ENCODE peak calls at places on chromosome 13, in ten cellular contexts. K is nephron progenitor cell; S is activated naive CD4-positive, alpha-beta T cell treated with anti-CD3 and anti-CD28 coated beads for 36 hours; T is activated CD4-positive, alpha-beta T cell treated with anti-CD3 and anti-CD28 coated beads, Interleukin-2, amount 50 U/mL, for 24 hours; Z is GM12865; W is activated CD4-positive, CD25-positive, alpha-beta regulatory T cell treated with anti-CD3 and anti-CD28 coated beads, Interleukin-2, amount 50 U/mL, for 16 hours; G is stimulated activated CD4-positive, alpha-beta T cell treated with anti-CD3 and anti-CD28 coated beads, Interleukin-15, amount 100 ng/mL, for 1 hour; B is adrenal gland; Y is T-helper 17 cell; H is GM23248. D is an unnamed sample.

GRCh38 chr13:41699759-41700158 is 242.4 kb downstream of the RGCC start:
- DNase-seq in H (no peak), Z (no peak), B (no peak), W (no peak), T (no peak), K (no peak), G (no peak), S (no peak), Y (no peak), D (no peak)

GRCh38 chr13:110874508-110874960 is 40.3 kb downstream of the ANKRD10 start:
- DNase-seq in H (peak), S (peak), B (peak), T (no peak), G (peak), Z (peak), Y (peak), K (peak), W (no peak), D (no peak)

GRCh38 chr13:85729296-85729695 is 69.9 kb downstream of the SLITRK6 start:
- DNase-seq in Z (no peak), W (no peak), S (no peak), T (no peak), Y (no peak), K (no peak), H (no peak), G (no peak), B (no peak), D (no peak)

GRCh38 chr13:40433577-40433976 is 232.9 kb downstream of the FOXO1 start:
- DNase-seq in Z (peak), S (peak), T (no peak), H (no peak), G (no peak), B (no peak), K (no peak), Y (no peak), W (no peak), D (no peak)

GRCh38 chr13:102132896-102133295 is 269.0 kb downstream of the FGF14 start:
- DNase-seq in S (no peak), Z (no peak), G (no peak), B (no peak), W (no peak), H (no peak), T (no peak), K (no peak), Y (no peak), D (no peak)

GRCh38 chr13:37956536-37956935 is 87.0 kb upstream of the TRPC4 start:
- DNase-seq in T (no peak), S (no peak), Z (no peak), G (no peak), K (no peak), W (no peak), H (no peak), B (no peak), Y (no peak), D (no peak)

GRCh38 chr13:43838909-43839308 is 40.6 kb downstream of the CCDC122 start:
- DNase-seq in Z (no peak), K (no peak), S (no peak), G (no peak), Y (no peak), T (no peak), H (peak), W (no peak), B (no peak), D (no peak)

GRCh38 chr13:79295906-79296564 is 110.0 kb downstream of the RBM26 start:
- DNase-seq in B (no peak), K (no peak), H (peak), G (no peak), Y (no peak), S (no peak), W (no peak), Z (no peak), T (no peak), D (no peak)

GRCh38 chr13:100561599-100562204 is 26.9 kb downstream of the GGACT start:
- DNase-seq in H (no peak), K (no peak), G (no peak), S (no peak), Y (no peak), W (no peak), T (no peak), Z (no peak), B (no peak), D (no peak)

GRCh38 chr13:67230774-67231480 is 791 bp upstream of the PCDH9 start:
- DNase-seq in H (peak), Y (peak), S (peak), K (peak), G (peak), T (no peak), W (no peak), B (peak), Z (peak), D (no peak)

GRCh38 chr13:76832258-76832988 is 53.8 kb downstream of the KCTD12 start:
- DNase-seq in H (no peak), B (no peak), S (no peak), G (no peak), Y (no peak), K (no peak), W (no peak), T (no peak), Z (no peak), D (no peak)

GRCh38 chr13:49098771-49099512 is 121.2 kb upstream of the MLNR start:
- DNase-seq in T (no peak), Y (no peak), Z (peak), G (no peak), K (no peak), B (no peak), W (no peak), S (peak), H (peak), D (no peak)

GRCh38 chr13:22927008-22927393 is 253.8 kb upstream of the SGCG start:
- DNase-seq in K (no peak), B (no peak), G (no peak), S (no peak), H (no peak), Z (no peak), W (no peak), Y (no peak), T (no peak), D (no peak)